ENCODE peak calls at places on chromosomes 3 and 15, in six cellular contexts. W, N, A, G, P and H are unnamed samples. For H3K27me3, the result is how much of the 10 kb centered on the place peaks cover.

GRCh38 chr3:61094608-61095007 is 156.6 kb downstream of the FHIT start:
- DNase-seq in W (no peak), A (no peak), N (no peak), G (no peak), P (no peak), H (no peak)

GRCh38 chr3:31472479-31473390 is 60.0 kb upstream of the STT3B start:
- DNase-seq in W (no peak), A (no peak), P (no peak), N (peak), G (no peak), H (no peak)

GRCh38 chr3:32076566-32076965 is 29.9 kb upstream of the GPD1L start:
- DNase-seq in P (no peak), N (peak), G (no peak), A (no peak), W (no peak), H (no peak)

GRCh38 chr3:13869944-13870343 is 9.9 kb downstream of the WNT7A start:
- DNase-seq in W (no peak), A (no peak), N (no peak), G (no peak), P (no peak), H (no peak)

GRCh38 chr3:34020761-34021635 is 222.6 kb downstream of the PDCD6IP start:
- DNase-seq in A (no peak), W (peak), P (no peak), N (no peak), G (no peak), H (no peak)

GRCh38 chr3:118618247-118619040 is 416.2 kb downstream of the IGSF11 start:
- DNase-seq in G (no peak), N (no peak), A (no peak), P (no peak), W (no peak), H (no peak)

GRCh38 chr15:52098328-52098727 is 14.2 kb downstream of the BCL2L10 start:
- DNase-seq in G (no peak), P (no peak), W (no peak), A (no peak), N (peak), H (no peak)

GRCh38 chr3:125280966-125281365 is 68.4 kb upstream of the SLC12A8 start:
- DNase-seq in N (peak), P (no peak), A (no peak), W (no peak), G (no peak), H (no peak)

GRCh38 chr3:64161481-64161952 is 63.7 kb downstream of the PRICKLE2 start:
- DNase-seq in A (no peak), W (no peak), P (no peak), G (no peak), N (no peak), H (no peak)

GRCh38 chr3:138944842-138945645 is 1.9 kb downstream of the FOXL2 start:
- DNase-seq in W (no peak), N (no peak), G (no peak), P (no peak), A (no peak), H (no peak)

GRCh38 chr15:49182128-49182527 is 12.1 kb downstream of the GALK2 start:
- DNase-seq in A (no peak), P (no peak), N (no peak), G (no peak), W (no peak), H (no peak)

GRCh38 chr3:192850501-192850981 is 67.1 kb downstream of the MB21D2 start:
- DNase-seq in W (no peak), A (no peak), P (no peak), N (peak), G (no peak), H (no peak)

GRCh38 chr3:187678869-187679268 is 8.7 kb upstream of the SST start:
- DNase-seq in W (no peak), G (no peak), N (peak), A (peak), P (no peak), H (no peak)

GRCh38 chr3:134651347-134652041 is 672 bp upstream of the KY start:
- DNase-seq in W (no peak), A (no peak), G (no peak), N (peak), P (no peak), H (no peak)

GRCh38 chr3:30620402-30621360 is 14.3 kb downstream of the TGFBR2 start:
- DNase-seq in G (no peak), A (no peak), N (no peak), W (no peak), P (no peak), H (no peak)

GRCh38 chr15:75532413-75533250 is 46.5 kb downstream of the PTPN9 start:
- DNase-seq in A (peak), W (peak), G (peak), P (no peak), N (peak), H (no peak)

GRCh38 chr3:53132347-53132746 is 2.1 kb upstream of the RFT1 start:
- DNase-seq in A (no peak), P (no peak), G (no peak), W (no peak), N (no peak), H (no peak)

GRCh38 chr3:125437631-125438435 is 62.7 kb upstream of the ZNF148 start:
- DNase-seq in W (peak), A (peak), G (peak), P (peak), N (peak), H (no peak)

GRCh38 chr3:172142074-172143059 is 103.0 kb downstream of the FNDC3B start:
- DNase-seq in G (no peak), P (no peak), N (peak), W (no peak), A (peak), H (no peak)

GRCh38 chr15:72782274-72782992 is 1.1 kb downstream of the ADPGK start:
- DNase-seq in W (no peak), P (no peak), A (no peak), G (no peak), N (no peak), H (no peak)

GRCh38 chr3:41290306-41290705 is 91.0 kb downstream of the CTNNB1 start:
- DNase-seq in W (no peak), N (no peak), A (no peak), G (no peak), P (no peak), H (no peak)

GRCh38 chr3:33919721-33920120 is 121.3 kb downstream of the PDCD6IP start:
- DNase-seq in G (no peak), A (no peak), P (no peak), N (no peak), W (no peak), H (no peak)

GRCh38 chr15:88300018-88300549 is 43.5 kb upstream of the NTRK3 start:
- DNase-seq in W (no peak), G (no peak), A (no peak), P (no peak), N (no peak), H (no peak)

GRCh38 chr15:88301311-88301710 is 44.8 kb upstream of the NTRK3 start:
- DNase-seq in G (no peak), N (no peak), W (no peak), P (no peak), A (no peak), H (no peak)

GRCh38 chr15:88300861-88301260 is 44.3 kb upstream of the NTRK3 start:
- DNase-seq in W (no peak), N (no peak), P (no peak), A (no peak), G (no peak), H (no peak)

GRCh38 chr15:88303455-88303854 is 46.9 kb upstream of the NTRK3 start:
- DNase-seq in N (no peak), A (no peak), P (no peak), G (no peak), W (no peak), H (no peak)

DNA sequence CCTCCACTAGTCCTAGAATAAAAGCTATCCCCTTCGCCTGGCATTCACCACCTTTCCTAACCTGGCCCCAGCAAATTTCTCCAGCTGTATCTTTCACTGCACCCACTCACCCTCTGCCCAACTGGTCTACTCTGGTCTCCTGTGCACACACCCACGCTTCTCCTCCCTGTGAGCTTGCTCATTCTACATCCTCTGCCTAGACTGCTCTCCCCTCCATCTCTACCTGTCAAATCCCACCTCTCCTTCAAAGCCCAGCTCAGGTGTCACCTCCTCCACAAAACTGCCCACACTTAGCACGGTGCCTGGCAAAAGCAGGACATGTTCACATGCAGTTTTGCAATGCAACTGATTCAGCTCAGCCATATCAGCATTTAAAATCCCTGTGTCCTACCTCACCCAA is 45.8 kb upstream of the NTRK3 start:
- DNase-seq in P (no peak), G (no peak), A (no peak), W (no peak), N (no peak), H (no peak)
- H3K27me3 ChIP-seq in P (under half), G (under half), A (under half), W (under half), N (half or more), H (under half)

GRCh38 chr3:160643994-160644393 is 33.0 kb upstream of the ARL14 start:
- DNase-seq in A (no peak), G (no peak), W (no peak), N (no peak), P (no peak), H (no peak)
- TF ChIP-seq CTCF in A (peak), G (no peak), W (no peak), N (peak), P (no peak), H (no peak)

GRCh38 chr15:53534105-53534839 is 225.2 kb downstream of the WDR72 start:
- DNase-seq in A (no peak), N (no peak), W (no peak), G (no peak), P (no peak), H (no peak)
- H3K27me3 ChIP-seq in A (under half), N (under half), W (under half), G (under half), P (under half), H (under half)

GRCh38 chr3:5349343-5349742 is 161.8 kb downstream of the EDEM1 start:
- DNase-seq in W (no peak), P (no peak), N (no peak), G (no peak), A (no peak), H (no peak)
- TF ChIP-seq CTCF in W (no peak), P (no peak), N (no peak), G (no peak), A (no peak), H (no peak)

DNA sequence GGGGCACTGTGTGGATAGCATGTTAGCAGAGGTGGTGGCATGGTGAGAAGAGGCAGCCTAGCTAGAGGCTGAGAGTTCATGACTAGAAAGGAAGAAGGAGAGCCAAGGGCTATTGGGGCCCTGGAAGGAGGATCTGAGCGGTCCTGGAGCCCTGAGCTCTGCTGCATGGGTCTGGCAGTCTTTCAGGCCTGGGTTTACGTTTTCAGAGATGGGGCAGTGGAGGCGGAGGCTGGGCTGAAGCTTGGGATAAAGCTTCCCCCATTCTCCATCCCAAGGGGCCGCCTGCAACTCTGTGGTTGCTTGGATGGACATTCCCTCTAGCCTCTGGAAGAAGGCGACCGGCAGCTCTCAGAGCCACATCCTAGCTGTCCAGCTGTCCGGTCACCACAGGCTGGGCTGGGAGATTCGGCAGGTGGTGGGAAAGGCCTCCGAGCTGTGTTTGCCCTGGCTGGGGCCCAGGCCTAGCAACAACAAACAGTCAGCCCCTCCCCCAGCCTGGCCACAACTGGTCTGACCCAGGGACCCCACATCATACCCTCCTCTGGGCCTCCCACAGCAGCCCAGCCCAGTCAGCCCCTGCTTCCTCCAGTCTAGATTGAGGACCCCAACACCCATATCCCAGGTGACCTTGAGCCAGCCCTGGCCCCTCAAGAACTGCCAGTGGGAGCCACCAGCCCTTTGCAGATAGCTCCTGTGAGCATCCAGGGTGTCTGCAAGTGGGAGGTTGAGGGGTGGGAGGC is 1.8 kb upstream of the SLC38A3 start:
- DNase-seq in N (no peak), P (no peak), A (no peak), G (no peak), W (no peak), H (no peak)
- H3K27me3 ChIP-seq in N (under half), P (under half), A (under half), G (half or more), W (under half), H (half or more)

GRCh38 chr3:110886514-110886913 is 185.1 kb upstream of the NECTIN3 start:
- DNase-seq in N (no peak), A (no peak), G (no peak), P (no peak), W (no peak), H (no peak)
- TF ChIP-seq CTCF in N (no peak), A (no peak), G (no peak), P (no peak), W (no peak), H (no peak)

GRCh38 chr15:60010467-60011257 is 6.6 kb downstream of the FOXB1 start:
- DNase-seq in A (no peak), G (no peak), P (no peak), N (no peak), W (no peak), H (no peak)
- H3K27me3 ChIP-seq in A (under half), G (half or more), P (under half), N (half or more), W (under half), H (under half)

GRCh38 chr3:9820944-9821343 is 10.9 kb downstream of the TTLL3 start:
- DNase-seq in A (no peak), P (no peak), W (no peak), G (no peak), N (peak), H (no peak)
- TF ChIP-seq CTCF in A (no peak), P (no peak), W (no peak), G (no peak), N (peak), H (peak)